ENCODE peak calls at places on chromosomes 1 and 21, in seven cellular contexts. R is H1, P is K562, Z is GM12891, F is SK-N-SH, L is GM12878, J is HepG2. C is an unnamed sample.
A peak's percentile ranks its signal among the peaks of the same experiment; 100 is the strongest.

GRCh38 chr1:53582211-53583020 is 123.2 kb downstream of the DMRTB1 start:
- DNase-seq in R (no peak), P (peak; percentile 24), Z (no peak), F (no peak), L (no peak), J (no peak), C (no peak)

GRCh38 chr21:32307706-32308105 is 9.1 kb downstream of the MRAP start:
- DNase-seq in R (no peak), P (no peak), Z (no peak), F (no peak), L (no peak), J (peak; percentile 21), C (no peak)

GRCh38 chr1:193437785-193438184 is 251.4 kb upstream of the B3GALT2 start:
- DNase-seq in R (no peak), P (no peak), Z (no peak), F (no peak), L (peak; percentile 41), J (no peak), C (no peak)

GRCh38 chr21:38712076-38712475 is 93.7 kb upstream of the ETS2 start:
- DNase-seq in R (peak; percentile 43), P (peak; percentile 32), Z (no peak), F (peak; percentile 36), L (no peak), J (peak; percentile 62), C (no peak)

GRCh38 chr1:75115654-75116053 is 18.5 kb upstream of the LHX8 start:
- DNase-seq in R (no peak), P (no peak), Z (no peak), F (no peak), L (no peak), J (no peak), C (no peak)

GRCh38 chr1:211781260-211781659 is 49.3 kb downstream of the LPGAT1 start:
- DNase-seq in R (no peak), P (no peak), Z (peak; percentile 8), F (no peak), L (no peak), J (no peak), C (no peak)

GRCh38 chr1:31725777-31726535 is 22.1 kb upstream of the COL16A1 start:
- DNase-seq in R (no peak), P (no peak), Z (no peak), F (peak; percentile 55), L (no peak), J (no peak), C (no peak)

GRCh38 chr1:15916417-15916816 is 59.5 kb downstream of the ZBTB17 start:
- DNase-seq in R (no peak), P (no peak), Z (no peak), F (no peak), L (no peak), J (no peak), C (no peak)

GRCh38 chr1:22747735-22748073 is 37.1 kb downstream of the EPHB2 start:
- DNase-seq in R (no peak), P (no peak), Z (no peak), F (no peak), L (no peak), J (no peak), C (no peak)

GRCh38 chr1:6496360-6496704 is 4.9 kb upstream of the PLEKHG5 start:
- DNase-seq in R (no peak), P (no peak), Z (no peak), F (peak; percentile 60), L (no peak), J (no peak), C (no peak)

GRCh38 chr21:42646836-42647235 is 6.6 kb upstream of the PDE9A start:
- DNase-seq in R (no peak), P (no peak), Z (no peak), F (no peak), L (no peak), J (no peak), C (no peak)

DNA sequence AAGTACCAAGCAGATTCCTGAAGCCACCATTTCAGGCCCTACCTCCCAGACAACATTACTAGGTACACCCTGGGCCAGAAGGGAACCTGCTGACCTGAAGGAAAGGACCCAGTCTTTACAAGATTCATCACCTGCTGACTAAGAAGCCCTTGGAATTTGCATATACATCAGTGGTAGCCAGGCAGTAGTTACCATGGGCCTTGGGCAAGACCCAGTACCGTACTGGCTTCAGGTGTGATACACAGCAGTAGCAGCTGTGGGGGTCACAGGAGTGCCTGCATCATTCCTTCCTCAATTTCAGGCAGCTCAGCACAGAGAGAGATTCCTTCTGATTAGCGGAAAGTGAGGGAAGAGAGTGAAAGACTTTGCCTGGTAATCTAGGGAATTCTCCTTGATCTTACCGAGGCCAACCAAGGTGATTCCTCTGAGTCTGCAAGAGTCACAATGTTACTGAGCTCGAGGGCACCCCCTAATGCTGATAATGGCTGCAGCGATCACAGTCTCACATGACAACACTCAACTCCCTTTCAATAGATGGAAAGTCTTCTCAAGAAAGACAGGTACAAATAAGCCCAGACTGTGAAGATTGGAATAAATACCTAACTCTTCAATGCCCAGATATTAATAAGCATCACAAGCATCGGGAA is 22.0 kb upstream of the UHMK1 start:
- DNase-seq in R (no peak), P (no peak), Z (no peak), F (no peak), L (no peak), J (no peak), C (no peak)
- TF ChIP-seq POLR2AphosphoS5 in R (no peak), P (no peak), Z (no peak), F (no peak), L (no peak), J (no peak), C (no peak)

DNA sequence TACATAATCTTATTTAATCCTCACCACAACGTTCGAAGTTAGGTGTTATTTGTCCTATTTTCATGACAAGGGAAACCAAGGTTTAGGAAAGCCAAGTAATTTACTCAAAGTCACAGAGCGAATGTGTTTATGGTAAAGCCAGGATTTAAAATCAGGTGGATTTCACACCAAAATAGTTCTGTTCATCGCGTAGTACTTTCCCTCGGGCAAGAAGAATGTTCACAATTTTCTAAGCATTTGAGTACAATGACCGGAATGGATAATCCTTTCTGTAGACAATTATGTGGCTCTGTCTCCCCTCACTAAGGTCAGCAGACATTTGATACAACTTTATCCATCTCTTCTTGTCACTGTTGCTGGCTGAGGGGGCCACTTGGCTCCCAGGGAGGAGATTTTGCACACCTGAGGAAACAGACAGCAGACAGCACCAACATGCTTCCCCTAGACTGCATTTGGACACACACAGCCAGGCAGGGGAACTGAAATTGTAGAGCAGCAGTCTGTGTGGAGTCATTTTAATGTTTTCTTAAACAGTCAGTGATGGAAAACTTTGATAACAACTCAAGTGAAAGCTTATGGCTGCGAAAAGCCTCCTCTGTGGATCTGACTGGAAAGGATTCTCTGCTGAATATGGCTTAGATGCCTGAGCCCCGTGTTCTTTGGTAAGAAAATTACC is 204.3 kb downstream of the ST6GALNAC3 start:
- DNase-seq in R (no peak), P (no peak), Z (no peak), F (peak; percentile 38), L (no peak), J (no peak), C (no peak)
- TF ChIP-seq TAF1 in R (no peak), P (no peak), Z (no peak), F (peak; percentile 25), L (no peak), J (no peak), C (no peak)

GRCh38 chr1:58549231-58549958 is 2.9 kb upstream of the OMA1 start:
- DNase-seq in R (no peak), P (no peak), Z (no peak), F (no peak), L (no peak), J (no peak), C (no peak)

GRCh38 chr1:58548381-58548780 is 1.9 kb upstream of the OMA1 start:
- DNase-seq in R (no peak), P (no peak), Z (no peak), F (no peak), L (no peak), J (peak; percentile 24), C (no peak)

GRCh38 chr1:58546520-58547308 is at the start of gene OMA1:
- DNase-seq in R (peak; percentile 94), P (peak; percentile 97), Z (peak; percentile 82), F (peak; percentile 96), L (peak; percentile 83), J (peak; percentile 91), C (peak; percentile 81)

GRCh38 chr1:58551741-58552140 is 5.2 kb upstream of the OMA1 start:
- DNase-seq in R (no peak), P (no peak), Z (no peak), F (no peak), L (no peak), J (no peak), C (no peak)

DNA sequence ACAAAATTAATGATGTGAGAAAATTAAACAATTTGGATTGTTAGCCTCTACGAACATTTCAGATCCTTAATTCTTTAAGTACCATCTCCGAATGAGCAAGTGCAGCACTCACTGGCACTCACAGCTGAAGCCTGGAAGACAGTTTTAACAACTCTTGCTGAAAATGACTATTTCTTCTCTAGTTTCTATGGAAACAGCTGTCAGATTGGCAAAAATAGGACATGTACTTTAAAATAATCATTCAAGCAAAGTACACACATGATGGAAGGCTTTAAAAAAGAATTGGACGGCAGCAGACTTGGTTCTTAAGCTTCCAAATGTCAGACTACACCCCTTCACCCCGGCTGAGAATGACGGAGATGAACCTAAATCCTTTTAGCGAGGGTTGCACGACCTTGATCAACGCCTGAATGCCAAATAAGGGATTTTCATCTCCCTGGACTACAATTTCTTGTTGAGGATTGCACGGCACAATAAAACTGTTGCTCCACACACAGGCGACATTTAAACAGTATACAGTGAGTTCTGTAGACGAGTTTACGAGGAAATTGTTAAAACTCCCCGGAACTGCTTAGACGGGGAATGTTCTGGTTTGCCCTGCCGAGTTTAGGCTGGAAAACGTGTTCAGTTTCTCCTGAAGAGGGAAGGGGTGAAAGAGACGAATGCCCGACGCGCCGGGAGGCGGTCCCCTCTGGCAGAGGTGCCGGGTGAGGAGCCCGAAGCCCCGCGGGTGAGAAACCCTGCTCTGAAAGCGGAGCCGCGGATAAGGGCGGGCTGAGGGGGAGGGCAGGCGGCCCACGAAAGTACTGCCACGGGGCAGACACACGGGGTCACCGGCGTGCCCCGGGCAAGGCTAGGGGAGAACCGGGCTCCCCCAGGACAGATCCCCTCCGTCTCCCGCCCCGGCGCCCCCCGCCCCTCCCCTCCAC is 671 bp downstream of the OMA1 start:
- DNase-seq in R (peak; percentile 5), P (peak; percentile 53), Z (peak; percentile 38), F (peak; percentile 74), L (peak; percentile 11), J (peak; percentile 57), C (peak; percentile 30)
- TF ChIP-seq POLR2AphosphoS5 in R (no peak), P (no peak), Z (no peak), F (no peak), L (peak; percentile 23), J (no peak), C (no peak)

DNA sequence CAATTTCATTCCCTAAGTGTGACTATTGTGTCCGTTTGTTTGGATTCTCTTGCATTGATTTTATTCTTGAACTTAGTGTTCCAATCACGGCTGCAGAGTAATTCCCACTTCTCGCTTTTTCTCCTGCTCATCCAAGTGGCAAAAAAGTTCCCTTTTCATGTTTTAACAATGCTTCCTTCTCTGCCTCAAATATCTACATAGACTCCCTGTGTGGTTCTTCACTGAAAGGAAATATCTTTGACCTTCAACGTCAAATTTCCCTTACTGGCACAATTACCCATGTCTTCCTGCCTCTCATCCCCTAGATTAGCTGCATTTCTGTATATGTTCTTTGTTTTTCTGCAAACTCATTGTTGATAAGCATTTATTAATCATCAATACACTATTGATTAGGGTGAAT is 305.4 kb downstream of the BACH1 start:
- DNase-seq in R (no peak), P (no peak), Z (no peak), F (no peak), L (no peak), J (no peak), C (no peak)
- TF ChIP-seq TAF1 in R (no peak), P (no peak), Z (no peak), F (no peak), L (no peak), J (no peak), C (no peak)

GRCh38 chr1:200333329-200333728 is 76.5 kb downstream of the ZNF281 start:
- DNase-seq in R (no peak), P (no peak), Z (no peak), F (no peak), L (no peak), J (no peak), C (no peak)
- TF ChIP-seq POLR2AphosphoS5 in R (no peak), P (no peak), Z (no peak), F (no peak), L (no peak), J (no peak), C (no peak)